ENCODE peak calls at places on chromosomes 1 and 21, in seven cellular contexts. E is GM12878, K is psoas muscle, X is prostate gland, P is ovary, U is transverse colon, D is right cardiac atrium. Q is an unnamed sample.

GRCh38 chr1:204448991-204449390 is 37.4 kb upstream of the PPP1R15B start:
- DNase-seq in U (no peak), P (no peak), K (no peak), D (no peak), X (no peak), E (no peak), Q (no peak)

GRCh38 chr1:161733526-161733925 is 12.2 kb downstream of the FCRLB start:
- DNase-seq in K (no peak), P (no peak), U (no peak), D (no peak), X (no peak), E (no peak), Q (no peak)

GRCh38 chr1:56056438-56057312 is 522.7 kb downstream of the PLPP3 start:
- DNase-seq in E (no peak), K (no peak), U (no peak), D (no peak), X (no peak), P (no peak), Q (no peak)

GRCh38 chr1:233597489-233597901 is 16.4 kb upstream of the KCNK1 start:
- DNase-seq in D (no peak), P (no peak), X (no peak), E (peak; percentile 62), U (no peak), K (no peak), Q (no peak)

GRCh38 chr21:46326110-46326703 is 2.3 kb downstream of the PCNT start:
- DNase-seq in U (no peak), K (no peak), E (no peak), D (no peak), X (no peak), P (no peak), Q (no peak)

GRCh38 chr1:234538930-234539649 is 60.1 kb upstream of the TARBP1 start:
- DNase-seq in U (no peak), P (peak; percentile 16), D (peak; percentile 69), E (no peak), K (peak; percentile 50), X (peak; percentile 76), Q (no peak)

GRCh38 chr1:28592314-28593071 is 428 bp downstream of the RAB42 start:
- DNase-seq in D (peak; percentile 29), E (no peak), X (no peak), K (no peak), P (no peak), U (peak; percentile 32), Q (peak; percentile 29)

GRCh38 chr1:195097316-195097715 is 1510.9 kb downstream of the KCNT2 start:
- DNase-seq in D (no peak), U (no peak), K (no peak), E (no peak), P (no peak), X (no peak), Q (no peak)

GRCh38 chr1:2803931-2804627 is 2.6 kb upstream of the TTC34 start:
- DNase-seq in U (no peak), P (no peak), E (no peak), K (no peak), X (no peak), D (peak; percentile 4), Q (no peak)

GRCh38 chr1:151003175-151003574 is 3.5 kb downstream of the MINDY1 start:
- DNase-seq in X (no peak), K (no peak), P (no peak), E (no peak), D (no peak), U (no peak), Q (no peak)

GRCh38 chr1:73947009-73947408 is 251.0 kb downstream of the LRRIQ3 start:
- DNase-seq in D (no peak), X (no peak), K (no peak), E (no peak), U (no peak), P (no peak), Q (no peak)

GRCh38 chr1:40594187-40594531 is 62.7 kb downstream of the ZNF684 start:
- DNase-seq in K (no peak), X (no peak), E (no peak), P (no peak), U (no peak), D (no peak), Q (no peak)

GRCh38 chr1:182143825-182144661 is 82.5 kb upstream of the ZNF648 start:
- DNase-seq in D (peak; percentile 79), K (peak; percentile 86), E (no peak), U (peak; percentile 70), X (peak; percentile 76), P (peak; percentile 84), Q (peak; percentile 82)

GRCh38 chr1:57963545-57963944 is 539.7 kb upstream of the DAB1 start:
- DNase-seq in E (no peak), D (no peak), P (no peak), K (no peak), X (no peak), U (no peak), Q (no peak)

GRCh38 chr1:245956225-245956624 is 550.9 kb downstream of the SMYD3 start:
- DNase-seq in P (no peak), D (no peak), U (no peak), E (no peak), X (no peak), K (no peak), Q (no peak)

GRCh38 chr21:33686386-33686785 is 44.1 kb downstream of the ITSN1 start:
- DNase-seq in K (no peak), U (no peak), P (no peak), D (no peak), E (no peak), X (no peak), Q (no peak)

GRCh38 chr1:16053781-16054502 is 10.4 kb downstream of the CLCNKB start:
- DNase-seq in P (no peak), X (no peak), D (no peak), K (no peak), E (no peak), U (no peak), Q (no peak)

GRCh38 chr1:110136911-110137310 is 13.4 kb upstream of the SLC6A17 start:
- DNase-seq in K (no peak), P (no peak), X (no peak), U (no peak), D (no peak), E (no peak), Q (peak; percentile 28)

GRCh38 chr1:187626056-187626455 is 797.3 kb downstream of the PLA2G4A start:
- DNase-seq in U (no peak), X (no peak), P (no peak), K (no peak), D (no peak), E (no peak), Q (no peak)

GRCh38 chr1:196412326-196412725 is 195.9 kb downstream of the KCNT2 start:
- DNase-seq in P (no peak), E (no peak), X (no peak), D (no peak), U (no peak), K (no peak), Q (no peak)

DNA sequence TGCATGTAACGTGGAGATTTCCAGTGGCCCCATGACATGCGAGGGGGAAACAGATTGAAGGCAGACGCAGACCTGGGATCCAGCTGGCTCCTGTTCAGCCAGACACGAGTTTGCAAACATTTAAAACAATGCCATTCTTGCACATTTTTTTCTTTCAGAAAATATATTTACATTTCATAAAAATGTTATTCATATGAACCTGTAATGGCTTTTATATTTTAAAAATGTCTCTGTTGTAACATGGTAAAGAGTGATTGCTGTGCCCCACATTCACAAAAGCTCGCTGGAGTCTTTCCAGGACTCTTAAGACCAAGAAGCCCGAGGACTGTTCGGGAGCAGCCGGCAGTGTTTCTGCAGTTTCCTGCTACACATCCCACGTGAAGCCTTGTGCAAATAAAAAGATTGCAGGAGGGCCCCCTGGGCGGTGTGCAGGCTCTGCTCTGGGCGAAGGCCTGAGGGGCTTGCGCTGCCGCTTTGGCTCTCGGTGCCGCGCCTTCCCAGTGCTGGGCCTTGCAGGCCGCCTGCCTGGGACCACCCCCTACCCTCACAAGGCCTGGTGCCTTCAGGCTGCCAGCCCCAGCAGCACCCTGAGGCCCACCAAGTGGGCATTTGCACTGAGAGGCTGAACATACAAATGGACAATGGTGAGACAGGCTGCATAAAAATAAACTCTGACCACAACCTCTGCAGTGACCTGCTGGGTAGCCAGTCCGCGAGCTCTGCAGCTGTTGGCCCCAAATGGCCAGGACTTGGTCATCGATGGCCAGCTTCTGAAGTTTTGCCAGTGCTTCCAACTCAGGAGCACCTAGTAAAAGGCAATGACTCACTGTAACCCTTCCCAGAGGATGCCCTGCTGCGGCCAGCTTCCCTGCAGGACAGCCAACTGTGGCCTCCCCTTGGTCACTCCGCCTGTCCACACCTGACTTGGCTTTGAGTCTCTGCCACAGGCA is 185.1 kb downstream of the DYRK1A start:
- DNase-seq in K (peak; percentile 71), U (no peak), D (no peak), X (no peak), E (no peak), P (peak; percentile 47), Q (peak; percentile 28)
- H3K4me1 ChIP-seq in K (peaks cover 59% of the 10 kb centered on the region), U (peaks cover 21% of the 10 kb centered on the region), D (peaks cover 12% of the 10 kb centered on the region), X (no peaks in the 10 kb centered on the region), E (peaks cover 10% of the 10 kb centered on the region), P (peaks cover 15% of the 10 kb centered on the region), Q (peaks cover 17% of the 10 kb centered on the region)

DNA sequence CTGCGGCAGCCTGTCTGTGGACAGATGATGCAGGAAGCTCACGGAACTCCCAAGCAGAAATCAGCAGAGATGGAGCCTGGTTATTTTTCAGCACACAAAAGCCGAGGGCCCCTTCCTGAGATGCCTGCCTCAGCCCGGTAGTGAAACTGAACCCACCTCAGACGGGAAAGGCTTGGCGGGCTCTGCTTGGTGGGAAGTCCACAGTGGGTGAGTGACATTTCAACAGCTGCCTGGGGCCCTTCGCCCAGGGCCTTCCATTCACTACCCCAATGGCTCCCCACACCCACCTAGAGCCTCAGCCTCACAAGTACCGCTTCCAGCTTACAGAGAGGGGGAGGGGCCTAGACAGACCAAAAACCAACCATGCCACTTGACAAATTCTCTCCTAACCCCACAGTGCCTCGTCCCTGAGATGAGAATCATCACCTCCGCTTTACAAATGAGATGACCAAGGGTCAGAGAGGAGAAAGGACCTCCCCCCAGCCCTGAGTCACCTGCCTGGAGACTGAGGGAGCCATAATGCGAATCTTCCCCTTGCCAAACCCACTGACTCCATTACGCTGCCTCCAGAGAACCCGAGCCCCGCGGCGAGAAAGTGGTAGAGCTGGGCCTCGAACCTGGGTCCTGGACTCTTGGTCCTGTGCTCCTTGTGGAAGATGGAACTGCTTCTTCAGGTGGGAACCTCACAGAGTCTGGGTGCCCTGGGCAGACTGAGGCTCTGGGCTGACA is 3.4 kb upstream of the ECE1 start:
- DNase-seq in D (no peak), E (peak; percentile 74), K (no peak), P (no peak), U (no peak), X (no peak), Q (no peak)
- H3K4me3 ChIP-seq in D (no peak overlapping the region), E (peak overlapping the region; percentile 72), K (no peak overlapping the region), P (no peak overlapping the region), U (no peak overlapping the region), X (no peak overlapping the region), Q (no peak overlapping the region)

GRCh38 chr1:30753660-30754123 is 3.9 kb downstream of the LAPTM5 start:
- DNase-seq in X (no peak), E (no peak), U (no peak), P (no peak), K (no peak), D (no peak), Q (no peak)
- H3K4me1 ChIP-seq in X (no peaks in the 10 kb centered on the region), E (peaks cover 48% of the 10 kb centered on the region), U (no peaks in the 10 kb centered on the region), P (no peaks in the 10 kb centered on the region), K (peaks cover 11% of the 10 kb centered on the region), D (no peaks in the 10 kb centered on the region), Q (peaks cover 20% of the 10 kb centered on the region)

DNA sequence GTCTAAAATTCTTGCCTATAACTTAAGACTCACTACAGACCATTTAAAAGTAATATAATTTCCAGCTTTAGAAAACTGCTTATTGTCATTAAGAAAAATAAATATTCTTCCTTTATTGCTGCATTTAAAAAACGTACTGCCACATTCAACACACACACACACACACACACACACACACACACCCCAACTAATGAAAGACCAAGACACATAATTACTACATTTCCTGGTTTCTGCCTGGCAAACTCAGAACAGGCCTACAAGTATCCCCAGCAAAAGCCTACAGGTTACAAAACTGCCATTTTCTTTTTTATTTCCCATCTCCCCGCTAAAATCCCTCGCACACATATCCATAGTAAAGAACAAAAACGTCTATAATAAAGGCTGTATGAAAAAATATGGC is 1.5 kb downstream of the DENND2C start:
- DNase-seq in U (no peak), K (no peak), D (no peak), P (no peak), E (no peak), X (no peak), Q (no peak)
- H3K4me3 ChIP-seq in U (no peak overlapping the region), K (peak overlapping the region; percentile 81), D (no peak overlapping the region), P (no peak overlapping the region), E (no peak overlapping the region), X (no peak overlapping the region), Q (no peak overlapping the region)

Q was measured in stomach.